ENCODE peak calls at places on chromosomes 13 and 19, in four cellular contexts. D is H1, B is mesenchymal stem cell, H is H9. J is an unnamed sample.

GRCh38 chr13:41516760-41517159 is 59.4 kb downstream of the RGCC start:
- DNase-seq in D (no peak), B (no peak), H (no peak), J (no peak)

GRCh38 chr19:3057275-3057714 is 5.0 kb downstream of the TLE5 start:
- DNase-seq in D (peak), B (no peak), H (peak), J (no peak)

GRCh38 chr19:41570639-41571112 is 5.3 kb upstream of the CEACAM21 start:
- DNase-seq in D (peak), B (peak), H (peak), J (peak)

GRCh38 chr19:15633122-15633521 is 7.6 kb upstream of the CYP4F3 start:
- DNase-seq in D (no peak), B (no peak), H (no peak), J (no peak)

GRCh38 chr13:33287142-33287882 is 1.8 kb upstream of the STARD13 start:
- DNase-seq in D (no peak), B (no peak), H (no peak), J (no peak)

GRCh38 chr19:34661357-34661756 is 15.6 kb downstream of the SCGB2B2 start:
- DNase-seq in D (no peak), B (no peak), H (no peak), J (no peak)

GRCh38 chr13:37209621-37210020 is 104.2 kb upstream of the CSNK1A1L start:
- DNase-seq in D (no peak), B (peak), H (no peak), J (peak)

GRCh38 chr19:4523306-4524110 is 5.2 kb upstream of the PLIN4 start:
- DNase-seq in D (peak), B (peak), H (peak), J (peak)

GRCh38 chr19:47729799-47730520 is 15.4 kb upstream of the NOP53 start:
- DNase-seq in D (peak), B (no peak), H (peak), J (no peak)

GRCh38 chr13:50459658-50460057 is 383.8 kb downstream of the DLEU7 start:
- DNase-seq in D (no peak), B (no peak), H (no peak), J (no peak)

GRCh38 chr19:51702103-51702753 is 9.1 kb downstream of the SPACA6 start:
- DNase-seq in D (peak), B (peak), H (peak), J (peak)

GRCh38 chr19:18996796-18997394 is 36.4 kb downstream of the SUGP2 start:
- DNase-seq in D (no peak), B (no peak), H (no peak), J (no peak)

GRCh38 chr19:15379996-15380647 is 535 bp upstream of the AKAP8 start:
- DNase-seq in D (peak), B (peak), H (peak), J (peak)

GRCh38 chr13:85040176-85040660 is 759.0 kb downstream of the SLITRK6 start:
- DNase-seq in D (no peak), B (no peak), H (no peak), J (no peak)
- H4K91ac ChIP-seq in D (no peak), B (no peak), H (no peak), J (no peak)

GRCh38 chr19:10618846-10619245 is 6.5 kb upstream of the SLC44A2 start:
- DNase-seq in D (no peak), B (no peak), H (no peak), J (no peak)

GRCh38 chr19:10621966-10622365 is 3.4 kb upstream of the SLC44A2 start:
- DNase-seq in D (no peak), B (no peak), H (no peak), J (no peak)

GRCh38 chr19:10615429-10616023 is 9.8 kb upstream of the SLC44A2 start:
- DNase-seq in D (no peak), B (no peak), H (no peak), J (no peak)

GRCh38 chr19:10620786-10621185 is 4.6 kb upstream of the SLC44A2 start:
- DNase-seq in D (no peak), B (no peak), H (no peak), J (no peak)

GRCh38 chr19:10617409-10618121 is 7.8 kb upstream of the SLC44A2 start:
- DNase-seq in D (no peak), B (peak), H (no peak), J (peak)
- H4K91ac ChIP-seq in D (no peak), B (peak), H (no peak), J (peak)

DNA sequence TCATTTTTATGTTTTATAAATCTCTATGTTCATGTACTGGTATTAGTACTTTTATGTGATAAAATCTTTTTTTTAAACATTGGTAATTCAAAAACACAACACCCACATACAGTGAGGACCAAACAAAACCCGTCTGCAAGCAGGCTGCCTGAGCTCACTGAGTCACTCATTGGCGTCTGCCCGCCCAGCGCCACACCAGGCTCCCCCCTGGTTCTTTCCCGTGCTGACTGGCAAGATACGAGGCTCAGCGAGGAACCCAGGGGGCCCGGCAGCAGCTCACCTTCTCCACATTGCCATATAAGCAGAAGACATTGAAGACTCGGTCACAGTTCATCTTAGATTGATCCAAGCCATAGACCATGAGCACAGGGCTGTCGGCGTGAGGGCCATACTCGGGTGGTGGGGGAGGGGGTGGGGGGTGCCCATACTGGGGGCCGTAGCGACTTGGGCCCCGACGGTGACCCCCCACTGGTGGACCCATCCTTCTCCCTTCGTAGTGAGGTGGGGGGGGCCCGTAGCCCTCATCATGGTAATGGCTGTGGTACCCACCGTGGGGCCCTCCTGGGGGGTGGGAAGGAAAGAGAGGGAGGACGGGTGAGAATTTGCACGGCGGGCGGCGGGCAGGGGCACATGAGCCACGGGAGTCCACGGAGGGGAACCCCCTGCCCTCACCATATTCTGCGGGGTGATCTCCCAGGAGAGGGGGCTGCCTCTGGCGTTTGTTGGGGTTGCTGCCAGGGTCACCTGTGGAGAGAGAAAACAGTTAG is 8.4 kb upstream of the ECH1 start:
- DNase-seq in D (no peak), B (no peak), H (no peak), J (peak)
- H4K91ac ChIP-seq in D (no peak), B (no peak), H (no peak), J (no peak)

DNA sequence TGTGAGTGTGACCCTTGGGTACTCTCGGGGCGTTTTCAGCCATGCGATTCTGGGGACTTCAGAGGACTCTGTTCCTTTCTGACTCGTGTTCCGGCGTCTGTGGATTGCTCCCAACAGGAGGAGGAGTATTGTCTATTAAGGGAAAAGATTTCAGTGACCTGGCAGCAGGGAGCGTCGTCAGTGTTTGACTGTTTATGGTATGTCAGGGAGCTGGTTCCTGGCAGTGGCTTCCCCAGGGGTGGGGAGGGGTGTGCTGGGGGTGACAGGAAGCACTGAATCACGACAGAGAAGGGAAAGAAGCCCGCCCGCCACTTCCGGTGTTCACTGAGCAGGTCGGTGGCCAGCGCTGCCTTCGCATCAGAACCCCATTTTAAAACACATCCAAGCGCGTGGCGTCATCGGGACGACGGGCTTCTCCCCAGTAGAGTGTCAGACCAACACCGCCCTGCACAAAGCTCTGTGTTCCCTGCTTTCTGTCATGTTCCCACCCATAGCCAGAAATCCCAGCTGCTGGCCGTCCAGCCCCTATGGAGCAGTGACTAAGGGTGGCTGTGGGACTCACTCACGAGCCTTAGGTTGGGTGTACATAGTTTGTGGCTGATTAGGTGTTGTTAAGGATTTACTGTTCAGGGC is 33.8 kb downstream of the COL4A2 start:
- DNase-seq in D (no peak), B (peak), H (no peak), J (peak)
- H4K91ac ChIP-seq in D (no peak), B (peak), H (no peak), J (peak)

DNA sequence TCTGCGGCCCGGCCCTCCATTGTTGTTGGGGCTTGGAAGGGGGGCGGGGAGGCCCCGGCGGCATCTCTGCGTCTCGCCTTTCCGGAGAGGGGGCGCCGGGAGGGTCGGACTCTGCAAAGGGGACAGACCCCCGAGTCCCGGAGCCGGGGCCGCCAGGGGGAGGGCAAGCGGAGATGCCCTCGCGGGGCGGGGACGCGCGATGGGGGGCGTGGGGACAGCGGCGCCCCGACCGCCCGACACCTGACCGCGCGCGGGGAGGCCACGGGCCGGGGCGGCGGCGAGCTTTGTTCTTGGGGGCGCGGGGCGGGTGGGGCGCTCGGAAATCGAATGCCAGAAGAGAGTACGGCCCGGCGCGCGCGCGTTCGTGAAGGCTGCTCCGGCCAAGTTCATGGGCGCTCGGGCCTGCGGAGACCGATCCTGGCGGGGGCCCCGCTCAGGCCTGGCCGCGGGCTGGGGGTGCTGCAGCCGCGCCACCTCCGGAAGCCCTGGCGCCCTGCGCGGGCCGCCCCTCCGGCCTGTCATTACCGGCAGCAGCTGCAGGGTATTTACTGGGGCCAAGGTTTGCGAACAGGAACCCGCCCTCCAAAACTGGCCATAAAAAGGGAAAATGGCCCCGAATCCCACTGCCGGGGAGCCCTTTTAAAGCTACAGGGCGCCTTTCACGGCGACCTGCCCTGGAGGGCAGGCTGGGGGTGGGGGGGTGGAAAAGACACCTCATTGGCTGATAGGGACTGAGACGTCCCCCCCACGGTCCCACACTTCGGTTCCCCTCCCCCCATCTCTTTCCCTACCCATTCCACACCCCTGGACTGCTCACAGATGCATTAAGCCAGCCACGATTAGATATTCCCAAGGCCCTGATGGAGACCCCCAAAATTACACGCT is 11.1 kb upstream of the NANOS3 start:
- DNase-seq in D (no peak), B (no peak), H (no peak), J (no peak)
- H4K91ac ChIP-seq in D (no peak), B (peak), H (no peak), J (peak)

J was measured in IMR-90.